ENCODE peak calls at places on chromosomes 2 and 18, in ten cellular contexts. Y is colonic mucosa, Q is breast epithelium, N is HepG2, H is heart left ventricle, C is left lung, F is adrenal gland, V is lower lobe of right lung, J is psoas muscle, T is body of pancreas. R is an unnamed sample. For H3K9me3 and H3K4me1, the result is how much of the 10 kb centered on the place peaks cover.

GRCh38 chr2:136327162-136327852 is 209.4 kb upstream of the CXCR4 start:
- DNase-seq in C (no peak), H (no peak), J (no peak), Q (no peak), Y (peak), T (no peak), F (peak), V (no peak), N (no peak), R (peak)

GRCh38 chr2:68861330-68861729 is 9.9 kb downstream of the BMP10 start:
- DNase-seq in J (no peak), Y (no peak), T (no peak), N (no peak), Q (no peak), H (no peak), F (no peak), V (no peak), C (no peak), R (no peak)

GRCh38 chr2:235856151-235856819 is 311.9 kb downstream of the GBX2 start:
- DNase-seq in F (no peak), V (no peak), H (no peak), C (no peak), Q (no peak), J (no peak), Y (no peak), N (no peak), T (no peak), R (no peak)

GRCh38 chr18:78878335-78878734 is 101.3 kb upstream of the SALL3 start:
- DNase-seq in F (no peak), Y (no peak), H (no peak), N (no peak), T (no peak), Q (no peak), V (no peak), C (no peak), J (no peak), R (no peak)

GRCh38 chr18:23337599-23338444 is 115.3 kb upstream of the RIOK3 start:
- DNase-seq in H (no peak), V (no peak), J (no peak), N (peak), Q (no peak), Y (no peak), T (no peak), C (no peak), F (no peak), R (no peak)

GRCh38 chr2:3870222-3870621 is 166.8 kb downstream of the DCDC2C start:
- DNase-seq in V (no peak), Y (no peak), C (no peak), J (no peak), T (no peak), N (no peak), Q (no peak), F (no peak), H (no peak), R (no peak)

GRCh38 chr2:138381373-138381772 is 120.2 kb upstream of the SPOPL start:
- DNase-seq in T (no peak), N (no peak), C (no peak), F (no peak), H (no peak), Y (no peak), V (no peak), J (no peak), Q (no peak), R (no peak)

GRCh38 chr2:176565641-176566323 is 296.5 kb downstream of the MTX2 start:
- DNase-seq in T (peak), H (no peak), F (no peak), Q (no peak), N (peak), J (no peak), Y (no peak), V (no peak), C (no peak), R (peak)

GRCh38 chr2:160228141-160228963 is 28.3 kb upstream of the ITGB6 start:
- DNase-seq in N (no peak), T (no peak), J (no peak), Y (no peak), C (no peak), Q (no peak), V (no peak), H (no peak), F (no peak), R (no peak)

GRCh38 chr2:43276517-43276931 is 50.1 kb upstream of the ZFP36L2 start:
- DNase-seq in T (no peak), N (no peak), F (no peak), H (no peak), V (no peak), C (no peak), Y (peak), J (no peak), Q (no peak), R (peak)

GRCh38 chr18:22223263-22223960 is 54.0 kb downstream of the GATA6 start:
- DNase-seq in F (peak), V (peak), J (peak), H (peak), Y (peak), Q (peak), N (peak), T (peak), C (peak), R (peak)

GRCh38 chr18:24427484-24427883 is 1.0 kb downstream of the IMPACT start:
- DNase-seq in Y (no peak), F (no peak), N (no peak), Q (no peak), C (no peak), V (no peak), T (peak), H (no peak), J (no peak), R (no peak)

GRCh38 chr2:149507933-149508332 is 79.6 kb downstream of the MMADHC start:
- DNase-seq in N (no peak), Y (no peak), Q (no peak), J (no peak), V (no peak), H (no peak), F (no peak), C (no peak), T (no peak), R (no peak)

GRCh38 chr2:8595821-8596600 is 85.8 kb upstream of the ID2 start:
- DNase-seq in Y (no peak), V (peak), N (no peak), F (no peak), T (no peak), J (no peak), C (no peak), Q (no peak), H (no peak), R (no peak)

GRCh38 chr2:40218679-40219078 is 233.2 kb downstream of the SLC8A1 start:
- DNase-seq in T (peak), C (peak), H (peak), V (no peak), Y (peak), N (no peak), F (peak), Q (peak), J (peak), R (no peak)

GRCh38 chr2:177535000-177535399 is 142.4 kb downstream of the AGPS start:
- DNase-seq in Y (no peak), H (no peak), T (no peak), C (no peak), F (no peak), N (no peak), Q (no peak), J (no peak), V (no peak), R (no peak)

GRCh38 chr18:75824661-75825060 is 397.2 kb upstream of the SMIM21 start:
- DNase-seq in H (no peak), C (no peak), J (no peak), V (no peak), N (no peak), F (no peak), T (no peak), Y (no peak), Q (no peak), R (no peak)

GRCh38 chr18:54946149-54946581 is 13.1 kb downstream of the CCDC68 start:
- DNase-seq in F (peak), H (peak), T (peak), V (no peak), C (no peak), J (no peak), Q (no peak), Y (peak), N (peak), R (peak)

GRCh38 chr2:189022002-189022401 is 47.8 kb downstream of the COL3A1 start:
- DNase-seq in C (no peak), J (no peak), V (no peak), T (no peak), Q (no peak), H (peak), Y (no peak), N (no peak), F (no peak), R (no peak)

GRCh38 chr2:129067921-129068320 is 749.3 kb upstream of the HS6ST1 start:
- DNase-seq in N (no peak), Y (no peak), J (no peak), C (no peak), Q (no peak), H (no peak), F (no peak), V (no peak), T (no peak), R (no peak)

GRCh38 chr2:241843321-241844065 is 15.2 kb downstream of the PDCD1 start:
- DNase-seq in Q (no peak), F (no peak), C (no peak), J (peak), T (no peak), V (no peak), Y (peak), H (no peak), N (no peak), R (peak)

GRCh38 chr2:202278036-202278760 is 12.6 kb downstream of the NOP58 start:
- DNase-seq in F (no peak), J (no peak), C (no peak), T (no peak), N (peak), V (no peak), H (no peak), Q (no peak), Y (no peak), R (no peak)

GRCh38 chr2:42864222-42864621 is 71.8 kb upstream of the HAAO start:
- DNase-seq in Q (no peak), H (no peak), V (no peak), N (no peak), F (no peak), J (no peak), Y (no peak), T (no peak), C (no peak), R (no peak)

GRCh38 chr2:233331536-233331935 is 22.8 kb upstream of the DGKD start:
- DNase-seq in H (peak), V (peak), J (peak), F (peak), T (peak), Q (peak), C (peak), N (no peak), Y (peak), R (peak)

GRCh38 chr18:24958001-24958400 is 394.0 kb downstream of the ZNF521 start:
- DNase-seq in J (no peak), N (no peak), H (no peak), F (no peak), Q (no peak), V (no peak), Y (no peak), T (no peak), C (no peak), R (no peak)

GRCh38 chr2:170190172-170190571 is 12.2 kb downstream of the MYO3B start:
- DNase-seq in H (no peak), T (no peak), J (no peak), V (no peak), F (no peak), C (no peak), N (no peak), Q (no peak), Y (no peak), R (no peak)
- H3K9me3 ChIP-seq in H (under half), T (under half), J (under half), V (under half), F (under half), C (under half), N (under half), Q (under half), Y (under half), R (under half)

GRCh38 chr2:224038830-224039079 is 331 bp downstream of the SERPINE2 start:
- DNase-seq in Y (no peak), H (no peak), N (no peak), J (no peak), V (no peak), F (no peak), C (no peak), T (no peak), Q (no peak), R (no peak)

GRCh38 chr2:224038049-224038829 is 847 bp downstream of the SERPINE2 start:
- DNase-seq in Q (no peak), F (no peak), Y (peak), J (peak), T (peak), N (peak), H (peak), V (no peak), C (no peak), R (no peak)

GRCh38 chr2:224040753-224041152 is 1.7 kb upstream of the SERPINE2 start:
- DNase-seq in J (no peak), T (no peak), N (no peak), F (no peak), C (no peak), Q (no peak), V (no peak), H (no peak), Y (no peak), R (no peak)

GRCh38 chr2:224039080-224039769 is at the start of gene SERPINE2:
- DNase-seq in F (peak), J (peak), Q (no peak), H (peak), V (no peak), N (no peak), C (peak), Y (peak), T (peak), R (peak)

GRCh38 chr2:224039770-224040088 is 643 bp upstream of the SERPINE2 start:
- DNase-seq in H (no peak), Q (no peak), C (no peak), Y (no peak), T (no peak), J (no peak), F (no peak), N (no peak), V (no peak), R (no peak)
- TF ChIP-seq CTCF in H (no peak), Q (no peak), C (no peak), Y (no peak), T (no peak), J (no peak), F (no peak), N (no peak), V (no peak), R (no peak)

DNA sequence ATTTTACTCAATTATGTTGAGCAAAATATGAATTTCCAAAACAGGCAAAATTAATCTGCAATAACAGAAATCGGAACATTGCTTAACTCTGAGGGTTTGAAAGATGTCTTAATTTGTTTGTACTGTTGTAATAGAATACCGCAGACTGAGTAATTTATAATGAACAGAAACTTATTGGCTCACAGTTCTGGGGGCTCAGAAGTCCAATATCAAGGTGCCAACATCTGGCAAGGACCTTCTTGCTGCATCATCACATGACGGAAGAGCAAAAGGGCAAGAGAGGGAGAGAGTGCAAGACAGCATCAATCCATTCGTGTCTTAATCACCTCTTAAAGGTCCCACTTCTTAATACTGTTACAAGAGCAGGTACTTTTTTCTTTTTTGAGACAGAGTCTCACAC is 31.7 kb upstream of the TNFAIP6 start:
- DNase-seq in Q (no peak), F (no peak), T (no peak), C (no peak), N (no peak), Y (no peak), J (no peak), V (no peak), H (no peak), R (no peak)
- H3K4me1 ChIP-seq in Q (under half), F (under half), T (under half), C (under half), N (under half), Y (under half), J (under half), V (under half), H (under half), R (under half)

GRCh38 chr2:101905746-101906336 is 85.9 kb upstream of the IL1R2 start:
- DNase-seq in N (no peak), Y (no peak), T (no peak), Q (no peak), V (no peak), H (no peak), F (no peak), C (no peak), J (no peak), R (no peak)
- H3K9me3 ChIP-seq in N (under half), Y (under half), T (under half), Q (under half), V (under half), H (under half), F (under half), C (under half), J (under half), R (under half)

GRCh38 chr2:33599175-33599942 is at the start of gene FAM98A:
- DNase-seq in Y (peak), Q (peak), H (peak), F (peak), N (peak), C (peak), T (peak), J (peak), V (peak), R (peak)
- TF ChIP-seq CTCF in Y (no peak), Q (no peak), H (peak), F (no peak), N (peak), C (no peak), T (peak), J (peak), V (peak), R (peak)

GRCh38 chr2:172912245-172912644 is 163.4 kb upstream of the MAP3K20 start:
- DNase-seq in J (no peak), C (no peak), H (no peak), Y (no peak), Q (no peak), T (no peak), N (no peak), F (no peak), V (no peak), R (no peak)
- H3K4me1 ChIP-seq in J (under half), C (under half), H (under half), Y (under half), Q (under half), T (under half), N (under half), F (under half), V (under half), R (under half)

GRCh38 chr2:216956820-216957493 is 97.1 kb upstream of the TNP1 start:
- DNase-seq in Q (no peak), N (no peak), V (no peak), C (no peak), F (no peak), J (peak), H (no peak), T (no peak), Y (no peak), R (no peak)
- H3K9me3 ChIP-seq in Q (under half), N (under half), V (under half), C (under half), F (under half), J (under half), H (under half), T (under half), Y (under half), R (under half)